ENCODE peak calls at places on chromosome 1, in nine cellular contexts. R is prostate gland; L is H9; W is NT2/D1; X is neuronal stem cell; V is CD4-positive, alpha-beta T cell; F is small intestine; Z is uterus; J is Panc1. Y is an unnamed sample. For H3K27me3, the result is how much of the 10 kb centered on the place peaks cover.

GRCh38 chr1:115107501-115108260 is 18.4 kb upstream of the TSPAN2 start:
- DNase-seq in R (no peak), L (no peak), W (no peak), X (no peak), V (no peak), F (no peak), Z (no peak), J (no peak), Y (no peak)

GRCh38 chr1:9128520-9129371 is at the start of gene GPR157:
- DNase-seq in R (peak), L (peak), W (no peak), X (peak), V (peak), F (peak), Z (peak), J (no peak), Y (peak)

GRCh38 chr1:29511436-29511835 is 275.1 kb downstream of the PTPRU start:
- DNase-seq in R (no peak), L (peak), W (no peak), X (no peak), V (no peak), F (no peak), Z (no peak), J (no peak), Y (no peak)

GRCh38 chr1:185916866-185917265 is 182.7 kb downstream of the HMCN1 start:
- DNase-seq in R (no peak), L (no peak), W (no peak), X (no peak), V (no peak), F (no peak), Z (no peak), J (no peak), Y (no peak)

GRCh38 chr1:22816063-22816775 is 105.6 kb downstream of the EPHB2 start:
- DNase-seq in R (no peak), L (no peak), W (no peak), X (no peak), V (no peak), F (no peak), Z (no peak), J (no peak), Y (no peak)

GRCh38 chr1:78126506-78126905 is 80.7 kb downstream of the GIPC2 start:
- DNase-seq in R (no peak), L (no peak), W (no peak), X (no peak), V (no peak), F (no peak), Z (no peak), J (no peak), Y (no peak)

GRCh38 chr1:160186734-160187133 is 3.6 kb upstream of the CASQ1 start:
- DNase-seq in R (no peak), L (no peak), W (no peak), X (no peak), V (no peak), F (no peak), Z (no peak), J (no peak), Y (no peak)

GRCh38 chr1:70353641-70354331 is 736 bp downstream of the ANKRD13C start:
- DNase-seq in R (no peak), L (no peak), W (no peak), X (no peak), V (no peak), F (no peak), Z (peak), J (no peak), Y (no peak)

GRCh38 chr1:245301162-245301580 is 146.4 kb downstream of the KIF26B start:
- DNase-seq in R (no peak), L (no peak), W (no peak), X (no peak), V (no peak), F (no peak), Z (no peak), J (no peak), Y (no peak)

GRCh38 chr1:247337961-247338360 is 6.3 kb upstream of the ZNF496 start:
- DNase-seq in R (no peak), L (no peak), W (no peak), X (no peak), V (no peak), F (no peak), Z (peak), J (no peak), Y (no peak)

GRCh38 chr1:33119050-33119449 is 38.1 kb downstream of the AZIN2 start:
- DNase-seq in R (no peak), L (no peak), W (no peak), X (no peak), V (no peak), F (no peak), Z (no peak), J (no peak), Y (peak)

GRCh38 chr1:212035835-212036605 is 472 bp downstream of the DTL start:
- DNase-seq in R (no peak), L (no peak), W (no peak), X (no peak), V (no peak), F (peak), Z (no peak), J (no peak), Y (no peak)

GRCh38 chr1:29688477-29689365 is 452.4 kb downstream of the PTPRU start:
- DNase-seq in R (no peak), L (no peak), W (no peak), X (no peak), V (no peak), F (no peak), Z (no peak), J (no peak), Y (peak)

GRCh38 chr1:62057631-62058290 is 136.9 kb upstream of the L1TD1 start:
- DNase-seq in R (no peak), L (no peak), W (no peak), X (no peak), V (no peak), F (no peak), Z (no peak), J (no peak), Y (no peak)

GRCh38 chr1:83960669-83961277 is 38.2 kb downstream of the TTLL7 start:
- DNase-seq in R (no peak), L (no peak), W (no peak), X (no peak), V (no peak), F (no peak), Z (no peak), J (no peak), Y (no peak)

GRCh38 chr1:40092241-40092640 is 4.8 kb downstream of the PPT1 start:
- DNase-seq in R (no peak), L (no peak), W (no peak), X (no peak), V (no peak), F (no peak), Z (no peak), J (no peak), Y (no peak)

GRCh38 chr1:108532730-108533129 is 27.2 kb upstream of the EEIG2 start:
- DNase-seq in R (no peak), L (no peak), W (no peak), X (no peak), V (no peak), F (no peak), Z (no peak), J (no peak), Y (no peak)

GRCh38 chr1:172662464-172663109 is 3.7 kb downstream of the FASLG start:
- DNase-seq in R (peak), L (no peak), W (no peak), X (no peak), V (peak), F (peak), Z (no peak), J (no peak), Y (no peak)

GRCh38 chr1:234722904-234723588 is 113.1 kb upstream of the IRF2BP2 start:
- DNase-seq in R (peak), L (no peak), W (no peak), X (no peak), V (peak), F (no peak), Z (peak), J (no peak), Y (peak)

GRCh38 chr1:31249854-31250253 is 10.2 kb upstream of the NKAIN1 start:
- DNase-seq in R (no peak), L (no peak), W (no peak), X (no peak), V (no peak), F (no peak), Z (no peak), J (no peak), Y (no peak)

GRCh38 chr1:7941437-7941793 is 776 bp upstream of the TNFRSF9 start:
- DNase-seq in R (no peak), L (no peak), W (no peak), X (no peak), V (no peak), F (no peak), Z (no peak), J (no peak), Y (no peak)

GRCh38 chr1:229578168-229579100 is 19.9 kb upstream of the ABCB10 start:
- DNase-seq in R (no peak), L (no peak), W (no peak), X (no peak), V (no peak), F (no peak), Z (no peak), J (no peak), Y (no peak)

GRCh38 chr1:231192620-231193163 is 30.8 kb downstream of the TRIM67 start:
- DNase-seq in R (no peak), L (no peak), W (no peak), X (no peak), V (no peak), F (peak), Z (peak), J (no peak), Y (no peak)

GRCh38 chr1:226403522-226404034 is 4.3 kb downstream of the PARP1 start:
- DNase-seq in R (no peak), L (peak), W (no peak), X (no peak), V (no peak), F (no peak), Z (no peak), J (no peak), Y (peak)

GRCh38 chr1:66274634-66275033 is 259.3 kb upstream of the SGIP1 start:
- DNase-seq in R (no peak), L (no peak), W (no peak), X (no peak), V (no peak), F (peak), Z (no peak), J (no peak), Y (no peak)

GRCh38 chr1:205598841-205599666 is 32.8 kb downstream of the ELK4 start:
- DNase-seq in R (no peak), L (no peak), W (no peak), X (no peak), V (no peak), F (no peak), Z (peak), J (no peak), Y (no peak)

GRCh38 chr1:47436979-47437517 is 796 bp upstream of the FOXD2 start:
- DNase-seq in R (no peak), L (no peak), W (no peak), X (no peak), V (peak), F (peak), Z (no peak), J (no peak), Y (no peak)

GRCh38 chr1:47437518-47438320 is at the start of gene FOXD2:
- DNase-seq in R (peak), L (peak), W (peak), X (peak), V (peak), F (peak), Z (peak), J (peak), Y (peak)

GRCh38 chr1:47440052-47440848 is 2.4 kb downstream of the FOXD2 start:
- DNase-seq in R (no peak), L (peak), W (no peak), X (no peak), V (no peak), F (no peak), Z (no peak), J (no peak), Y (peak)

GRCh38 chr1:47439151-47440051 is 1.6 kb downstream of the FOXD2 start:
- DNase-seq in R (no peak), L (peak), W (no peak), X (no peak), V (no peak), F (no peak), Z (no peak), J (no peak), Y (peak)

GRCh38 chr1:47438321-47439150 is 692 bp downstream of the FOXD2 start:
- DNase-seq in R (no peak), L (no peak), W (no peak), X (no peak), V (peak), F (no peak), Z (no peak), J (no peak), Y (peak)
- H3K27me3 ChIP-seq in R (under half), L (half or more), W (half or more), X (half or more), V (half or more), F (under half), Z (under half), J (under half), Y (half or more)

GRCh38 chr1:63173161-63173560 is 149.2 kb upstream of the FOXD3 start:
- DNase-seq in R (no peak), L (no peak), W (no peak), X (no peak), V (no peak), F (no peak), Z (no peak), J (no peak), Y (no peak)
- H3K27me3 ChIP-seq in R (under half), L (under half), W (under half), X (under half), V (under half), F (under half), Z (under half), J (under half), Y (under half)

DNA sequence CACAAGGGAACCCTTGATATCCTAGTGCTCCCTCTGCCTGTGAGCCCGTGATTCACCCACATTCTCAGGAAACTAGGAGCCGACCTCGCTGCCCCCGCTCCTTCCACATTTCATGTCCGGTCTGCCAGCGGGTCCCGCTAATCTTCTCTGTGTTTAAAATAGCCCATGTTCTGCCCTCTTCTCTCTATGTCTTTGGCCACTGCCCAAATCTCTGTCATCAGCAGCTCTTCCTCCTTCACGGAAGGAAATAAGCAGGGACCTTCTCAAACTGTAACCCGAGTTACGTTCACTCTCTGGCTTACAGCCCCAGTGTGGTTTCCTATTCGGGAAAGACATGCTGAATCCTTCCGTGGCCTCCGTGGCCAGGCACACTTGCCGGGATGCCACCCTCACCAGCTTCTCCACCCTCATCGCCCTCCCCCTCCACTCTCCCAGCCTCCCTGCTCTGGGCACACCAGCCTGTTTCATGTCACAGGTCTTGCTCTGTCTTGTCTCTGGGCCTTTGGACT is 21.1 kb upstream of the UBXN10 start:
- DNase-seq in R (no peak), L (no peak), W (no peak), X (no peak), V (no peak), F (no peak), Z (no peak), J (no peak), Y (no peak)
- H3K27me3 ChIP-seq in R (under half), L (under half), W (under half), X (under half), V (under half), F (under half), Z (under half), J (under half), Y (under half)

GRCh38 chr1:48194801-48195200 is 27.7 kb upstream of the SLC5A9 start:
- DNase-seq in R (no peak), L (no peak), W (no peak), X (no peak), V (no peak), F (no peak), Z (no peak), J (no peak), Y (no peak)
- H3K27me3 ChIP-seq in R (under half), L (under half), W (under half), X (under half), V (under half), F (under half), Z (under half), J (under half), Y (under half)

GRCh38 chr1:219898375-219898774 is 30.0 kb downstream of the SLC30A10 start:
- DNase-seq in R (no peak), L (no peak), W (no peak), X (no peak), V (no peak), F (no peak), Z (no peak), J (no peak), Y (no peak)
- H3K27me3 ChIP-seq in R (under half), L (under half), W (under half), X (under half), V (under half), F (under half), Z (under half), J (under half), Y (under half)

DNA sequence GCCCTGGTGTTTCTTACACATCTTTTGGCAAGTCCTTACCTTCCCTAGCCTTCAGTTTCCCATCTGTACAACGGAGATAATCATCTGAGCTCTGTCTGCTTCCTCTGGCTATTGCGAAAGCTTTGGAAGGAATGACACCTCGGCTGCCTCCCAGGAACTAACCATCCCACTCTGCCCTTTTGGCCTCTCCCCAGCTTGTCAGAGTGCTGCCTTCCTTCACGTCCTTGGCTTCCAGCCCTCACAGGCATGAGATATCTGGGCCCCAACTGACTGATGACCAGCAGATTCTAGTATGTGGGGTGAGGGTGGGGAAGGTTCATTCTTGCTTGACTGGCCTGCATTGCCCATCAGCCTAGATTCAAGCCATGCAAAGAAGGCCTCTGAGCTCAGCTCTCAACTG is 253.1 kb upstream of the FGGY start:
- DNase-seq in R (peak), L (no peak), W (no peak), X (no peak), V (no peak), F (peak), Z (peak), J (no peak), Y (no peak)
- H3K27me3 ChIP-seq in R (under half), L (under half), W (under half), X (under half), V (under half), F (under half), Z (under half), J (under half), Y (under half)

GRCh38 chr1:34865573-34865972 is 6.0 kb upstream of the SMIM12 start:
- DNase-seq in R (no peak), L (no peak), W (no peak), X (no peak), V (no peak), F (no peak), Z (no peak), J (no peak), Y (no peak)
- H3K27me3 ChIP-seq in R (under half), L (under half), W (under half), X (under half), V (under half), F (under half), Z (under half), J (under half), Y (under half)

GRCh38 chr1:4086921-4087320 is 186.8 kb upstream of the C1orf174 start:
- DNase-seq in R (no peak), L (no peak), W (no peak), X (no peak), V (no peak), F (no peak), Z (no peak), J (no peak), Y (no peak)
- H3K27me3 ChIP-seq in R (under half), L (under half), W (under half), X (under half), V (under half), F (under half), Z (under half), J (under half), Y (under half)

GRCh38 chr1:11858968-11859871 is 475 bp upstream of the NPPB start:
- DNase-seq in R (no peak), L (peak), W (peak), X (peak), V (peak), F (peak), Z (peak), J (no peak), Y (peak)

GRCh38 chr1:11860586-11860985 is 1.8 kb upstream of the NPPB start:
- DNase-seq in R (no peak), L (no peak), W (no peak), X (no peak), V (no peak), F (no peak), Z (no peak), J (no peak), Y (no peak)

GRCh38 chr1:11858613-11858967 is at the start of gene NPPB:
- DNase-seq in R (no peak), L (no peak), W (no peak), X (no peak), V (no peak), F (no peak), Z (no peak), J (no peak), Y (no peak)

GRCh38 chr1:11858158-11858557 is 587 bp downstream of the NPPB start:
- DNase-seq in R (no peak), L (no peak), W (no peak), X (no peak), V (no peak), F (no peak), Z (no peak), J (no peak), Y (no peak)

DNA sequence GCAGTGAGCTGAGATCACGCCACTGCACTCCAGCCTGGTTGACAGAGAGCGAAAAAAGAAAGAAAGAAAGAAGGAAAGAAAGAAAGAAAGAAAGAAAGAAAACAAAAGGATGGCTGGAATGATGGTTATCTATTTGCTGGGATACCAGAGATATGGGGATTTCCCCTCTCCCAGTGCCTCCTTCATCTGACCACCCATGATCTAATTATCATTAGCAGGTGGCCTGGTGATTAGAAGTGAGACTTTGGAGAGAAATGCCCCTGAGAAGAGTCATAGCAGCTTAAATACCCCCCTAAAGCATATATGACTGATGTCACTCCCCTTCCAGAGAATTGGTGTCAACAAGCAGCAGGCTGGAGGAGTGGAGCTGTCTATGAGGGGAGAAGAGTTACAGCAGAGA is 1.3 kb upstream of the NPPB start:
- DNase-seq in R (no peak), L (no peak), W (no peak), X (no peak), V (no peak), F (no peak), Z (no peak), J (no peak), Y (no peak)
- H3K27me3 ChIP-seq in R (under half), L (under half), W (under half), X (half or more), V (half or more), F (under half), Z (under half), J (under half), Y (under half)

GRCh38 chr1:36763771-36764170 is 270.5 kb downstream of the GRIK3 start:
- DNase-seq in R (no peak), L (no peak), W (no peak), X (no peak), V (no peak), F (no peak), Z (no peak), J (no peak), Y (no peak)

GRCh38 chr1:36760081-36760480 is 274.2 kb downstream of the GRIK3 start:
- DNase-seq in R (no peak), L (no peak), W (no peak), X (no peak), V (no peak), F (no peak), Z (no peak), J (no peak), Y (peak)

GRCh38 chr1:36761073-36761472 is 273.2 kb downstream of the GRIK3 start:
- DNase-seq in R (no peak), L (no peak), W (no peak), X (no peak), V (no peak), F (no peak), Z (no peak), J (no peak), Y (peak)

GRCh38 chr1:36764796-36765195 is 269.5 kb downstream of the GRIK3 start:
- DNase-seq in R (no peak), L (no peak), W (no peak), X (no peak), V (no peak), F (no peak), Z (no peak), J (no peak), Y (peak)

GRCh38 chr1:36762174-36762573 is 272.1 kb downstream of the GRIK3 start:
- DNase-seq in R (no peak), L (no peak), W (no peak), X (no peak), V (no peak), F (no peak), Z (no peak), J (no peak), Y (peak)
- H3K27me3 ChIP-seq in R (under half), L (under half), W (under half), X (under half), V (under half), F (under half), Z (under half), J (under half), Y (under half)